ENCODE peak calls at places on chromosomes 5 and 9, in four cellular contexts. J, X, V and N are unnamed samples.

GRCh38 chr9:112839331-112839730 is 51.3 kb downstream of the SLC46A2 start:
- DNase-seq in J (no peak), X (no peak), V (no peak), N (no peak)

GRCh38 chr9:113468716-113469448 is 5.4 kb downstream of the RGS3 start:
- DNase-seq in J (no peak), X (no peak), V (peak), N (no peak)

GRCh38 chr5:169128679-169129078 is 172.3 kb downstream of the SLIT3 start:
- DNase-seq in X (no peak), V (no peak), J (no peak), N (no peak)

GRCh38 chr5:169717298-169717697 is 80.2 kb downstream of the DOCK2 start:
- DNase-seq in X (no peak), V (peak), J (no peak), N (no peak)

GRCh38 chr5:67476531-67476930 is 279.9 kb upstream of the CD180 start:
- DNase-seq in J (no peak), V (peak), X (no peak), N (no peak)

GRCh38 chr5:20023686-20024085 is 35.7 kb upstream of the CDH18 start:
- DNase-seq in X (no peak), V (no peak), J (no peak), N (no peak)

GRCh38 chr5:141359790-141360426 is at the start of gene PCDHGB2:
- DNase-seq in X (peak), J (peak), V (peak), N (no peak)

GRCh38 chr5:28344803-28345433 is 1306.5 kb upstream of the CDH9 start:
- DNase-seq in X (no peak), J (peak), V (no peak), N (no peak)

GRCh38 chr5:106171132-106171531 is 1499.6 kb downstream of the EFNA5 start:
- DNase-seq in J (no peak), X (no peak), V (peak), N (no peak)

GRCh38 chr5:176466245-176466871 is 18.2 kb downstream of the FAF2 start:
- DNase-seq in V (peak), X (no peak), J (no peak), N (no peak)

GRCh38 chr5:178355662-178356061 is 123.1 kb upstream of the PHYKPL start:
- DNase-seq in X (no peak), J (no peak), V (no peak), N (no peak)

GRCh38 chr5:59193616-59194319 is 610.9 kb downstream of the RAB3C start:
- DNase-seq in J (no peak), X (no peak), V (peak), N (no peak)

GRCh38 chr5:181170237-181170830 is 22.9 kb downstream of the OR2V2 start:
- DNase-seq in V (no peak), X (peak), J (peak), N (no peak)

GRCh38 chr5:181170996-181171395 is 23.6 kb downstream of the OR2V2 start:
- DNase-seq in X (no peak), V (peak), J (no peak), N (no peak)

GRCh38 chr5:181168595-181169118 is 21.3 kb downstream of the OR2V2 start:
- DNase-seq in V (no peak), J (no peak), X (no peak), N (no peak)

GRCh38 chr5:181166812-181167733 is 19.7 kb downstream of the OR2V2 start:
- DNase-seq in J (no peak), X (no peak), V (no peak), N (no peak)

DNA sequence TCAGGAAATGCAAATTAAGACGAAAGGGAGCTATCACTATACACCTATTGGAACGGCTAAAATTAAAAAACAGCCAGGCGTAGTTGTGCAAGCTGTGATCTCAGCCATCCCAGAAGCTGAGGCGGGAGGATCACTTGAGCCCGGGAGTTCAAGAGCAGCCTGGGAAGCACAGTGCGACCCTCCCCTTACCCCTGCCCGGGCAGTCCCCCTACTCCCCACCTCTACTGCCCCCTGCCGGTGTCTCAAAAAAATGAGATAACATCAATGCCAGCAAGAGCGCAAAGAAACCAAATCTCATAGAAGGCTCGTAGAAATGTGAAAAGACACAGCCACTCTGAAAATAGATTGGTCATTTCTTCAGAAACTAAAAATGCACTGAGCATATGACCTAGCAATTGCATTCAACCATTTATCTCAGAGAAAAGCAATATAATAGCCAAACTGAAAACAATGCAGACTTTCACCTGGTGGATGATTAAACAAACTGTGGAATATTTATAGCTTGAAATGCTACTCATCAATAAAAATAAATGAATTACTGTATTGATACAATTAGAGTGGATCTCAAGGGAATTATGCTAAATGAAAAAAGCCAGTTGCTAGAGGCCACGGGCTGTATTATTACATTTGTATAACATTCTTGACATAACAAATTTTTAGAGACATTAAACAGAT is 20.6 kb downstream of the OR2V2 start:
- DNase-seq in X (peak), V (no peak), J (peak), N (peak)
- TF ChIP-seq CTCF in X (peak), V (peak), J (peak), N (peak)

GRCh38 chr5:74934949-74935751 is 69.0 kb upstream of the FAM169A start:
- DNase-seq in V (peak), J (peak), X (no peak), N (no peak)
- TF ChIP-seq CTCF in V (peak), J (peak), X (no peak), N (peak)

GRCh38 chr5:147746986-147747385 is 35.5 kb downstream of the JAKMIP2 start:
- DNase-seq in V (no peak), X (no peak), J (no peak), N (no peak)
- TF ChIP-seq CTCF in V (no peak), X (no peak), J (no peak), N (no peak)

GRCh38 chr9:130370226-130370625 is 74.5 kb upstream of the ASS1 start:
- DNase-seq in X (no peak), V (no peak), J (no peak), N (no peak)

GRCh38 chr9:130371196-130371966 is 73.4 kb upstream of the ASS1 start:
- DNase-seq in V (no peak), X (no peak), J (no peak), N (no peak)

GRCh38 chr9:130366072-130366471 is 78.7 kb upstream of the ASS1 start:
- DNase-seq in J (no peak), X (no peak), V (no peak), N (no peak)

GRCh38 chr9:130366888-130367550 is 77.7 kb upstream of the ASS1 start:
- DNase-seq in X (no peak), J (no peak), V (no peak), N (no peak)

GRCh38 chr9:130368631-130369103 is 76.1 kb upstream of the ASS1 start:
- DNase-seq in X (no peak), J (no peak), V (no peak), N (no peak)
- TF ChIP-seq CTCF in X (no peak), J (peak), V (no peak), N (peak)

DNA sequence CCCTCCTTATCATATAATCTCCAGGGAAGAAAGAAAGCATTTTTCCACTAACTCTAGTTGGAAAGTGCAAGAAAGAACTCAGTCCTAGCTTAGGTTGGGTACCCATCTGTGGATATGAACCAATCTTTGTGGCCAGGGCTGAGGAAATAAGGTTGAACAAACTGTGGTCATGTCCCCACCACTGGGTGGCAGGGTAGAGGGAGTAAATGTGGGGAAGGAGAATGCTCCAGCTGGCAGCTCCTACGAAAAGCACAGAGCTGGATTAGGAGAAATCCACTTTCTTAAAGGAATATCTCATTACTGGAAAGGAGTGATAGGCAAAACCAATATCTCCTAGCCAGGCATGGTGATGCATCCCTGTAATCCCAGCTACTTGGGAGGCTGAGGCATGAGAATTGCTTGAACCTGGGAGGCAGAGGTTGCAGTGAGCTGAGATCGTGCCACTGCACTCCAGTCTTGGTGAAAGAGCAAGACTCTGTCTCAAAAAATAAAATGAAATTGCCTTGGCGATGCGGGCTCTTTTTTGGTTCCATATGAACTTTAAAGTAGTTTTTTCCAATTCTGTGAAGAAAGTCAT is 175.1 kb downstream of the CCDC192 start:
- DNase-seq in V (no peak), J (peak), X (peak), N (peak)
- TF ChIP-seq CTCF in V (peak), J (peak), X (peak), N (peak)